ENCODE peak calls at places on chromosomes 2 and 18, in six cellular contexts. R is IMR-90; J is A549; Z is substantia nigra; O is CD4-positive, alpha-beta T cell; P is Peyer's patch. B is an unnamed sample.

GRCh38 chr2:36878429-36878828 is 87.9 kb downstream of the STRN start:
- DNase-seq in Z (no peak), J (no peak), R (no peak), P (no peak), O (no peak), B (no peak)

GRCh38 chr2:236939751-236940229 is 145.9 kb upstream of the COPS8 start:
- DNase-seq in O (no peak), R (no peak), J (no peak), Z (no peak), P (no peak), B (no peak)

GRCh38 chr2:112814278-112814677 is 22.3 kb downstream of the IL1B start:
- DNase-seq in O (no peak), R (peak; percentile 57), J (no peak), P (no peak), Z (no peak), B (no peak)

GRCh38 chr2:132473174-132473883 is 56.7 kb downstream of the GPR39 start:
- DNase-seq in R (no peak), O (no peak), J (no peak), Z (no peak), P (no peak), B (no peak)

GRCh38 chr2:46873632-46874068 is 42.0 kb downstream of the MCFD2 start:
- DNase-seq in O (no peak), R (peak; percentile 98), J (peak; percentile 99), P (peak; percentile 73), Z (no peak), B (peak; percentile 46)

GRCh38 chr2:188819011-188819410 is 155.2 kb upstream of the COL3A1 start:
- DNase-seq in R (no peak), P (no peak), Z (no peak), O (no peak), J (no peak), B (no peak)

GRCh38 chr2:172704072-172704936 is 31.3 kb upstream of the RAPGEF4 start:
- DNase-seq in Z (no peak), J (peak; percentile 38), P (no peak), O (no peak), R (peak; percentile 51), B (no peak)

GRCh38 chr2:32135409-32135808 is 30.3 kb upstream of the SLC30A6 start:
- DNase-seq in J (peak; percentile 94), O (no peak), R (peak; percentile 80), Z (no peak), P (peak; percentile 47), B (no peak)

GRCh38 chr18:43664487-43665008 is 387.3 kb upstream of the SYT4 start:
- DNase-seq in R (no peak), J (no peak), Z (no peak), P (no peak), O (no peak), B (no peak)

GRCh38 chr18:24479371-24479770 is 18.9 kb downstream of the HRH4 start:
- DNase-seq in J (no peak), P (no peak), R (no peak), O (no peak), Z (no peak), B (no peak)

GRCh38 chr2:12221583-12221982 is 475.2 kb downstream of the LPIN1 start:
- DNase-seq in J (no peak), Z (no peak), R (no peak), O (no peak), P (no peak), B (no peak)

GRCh38 chr2:15560404-15560987 is 638 bp downstream of the NBAS start:
- DNase-seq in Z (no peak), P (peak; percentile 50), R (peak; percentile 27), O (no peak), J (peak; percentile 44), B (peak; percentile 56)

GRCh38 chr2:182368996-182369395 is 57.8 kb downstream of the PDE1A start:
- DNase-seq in Z (no peak), P (no peak), J (no peak), R (no peak), O (no peak), B (no peak)

GRCh38 chr2:168639501-168639900 is 162.9 kb upstream of the NOSTRIN start:
- DNase-seq in O (no peak), R (peak; percentile 85), P (peak; percentile 54), Z (no peak), J (no peak), B (no peak)

GRCh38 chr2:231663458-231664290 is 44.7 kb upstream of the PTMA start:
- DNase-seq in O (no peak), Z (no peak), P (peak; percentile 51), J (no peak), R (no peak), B (no peak)

GRCh38 chr2:127226520-127227263 is 6.6 kb upstream of the CYP27C1 start:
- DNase-seq in Z (no peak), J (peak; percentile 88), O (no peak), R (peak; percentile 95), P (peak; percentile 63), B (peak; percentile 83)

GRCh38 chr2:96138146-96139145 is at the start of gene ASTL:
- DNase-seq in J (peak; percentile 31), Z (no peak), R (peak; percentile 32), P (peak; percentile 85), O (peak; percentile 60), B (no peak)

GRCh38 chr2:16635796-16636699 is 29.6 kb downstream of the CYRIA start:
- DNase-seq in P (no peak), O (no peak), Z (peak; percentile 21), R (peak; percentile 71), J (no peak), B (no peak)

GRCh38 chr2:35365859-35366258 is 989.7 kb upstream of the CRIM1 start:
- DNase-seq in J (no peak), R (no peak), P (no peak), O (no peak), Z (no peak), B (no peak)

GRCh38 chr2:27202829-27203228 is 9.0 kb upstream of the ATRAID start:
- DNase-seq in J (no peak), Z (no peak), R (peak; percentile 22), O (no peak), P (no peak), B (no peak)

GRCh38 chr18:69469444-69469919 is 68.8 kb downstream of the DOK6 start:
- DNase-seq in R (no peak), Z (no peak), J (peak; percentile 21), P (no peak), O (peak; percentile 1), B (no peak)

GRCh38 chr2:56539618-56540017 is 355.8 kb downstream of the CCDC85A start:
- DNase-seq in Z (no peak), R (no peak), P (no peak), O (no peak), J (no peak), B (no peak)

GRCh38 chr2:234765315-234765714 is 186.5 kb upstream of the SH3BP4 start:
- DNase-seq in P (no peak), J (no peak), R (no peak), O (no peak), Z (no peak), B (no peak)

GRCh38 chr2:234770715-234771141 is 181.1 kb upstream of the SH3BP4 start:
- DNase-seq in R (no peak), P (no peak), Z (no peak), O (no peak), J (no peak), B (peak; percentile 47)

GRCh38 chr2:234770081-234770506 is 181.7 kb upstream of the SH3BP4 start:
- DNase-seq in R (peak; percentile 72), J (no peak), P (no peak), Z (no peak), O (no peak), B (no peak)

GRCh38 chr2:234771176-234771575 is 180.6 kb upstream of the SH3BP4 start:
- DNase-seq in R (no peak), O (no peak), Z (no peak), P (no peak), J (no peak), B (no peak)

DNA sequence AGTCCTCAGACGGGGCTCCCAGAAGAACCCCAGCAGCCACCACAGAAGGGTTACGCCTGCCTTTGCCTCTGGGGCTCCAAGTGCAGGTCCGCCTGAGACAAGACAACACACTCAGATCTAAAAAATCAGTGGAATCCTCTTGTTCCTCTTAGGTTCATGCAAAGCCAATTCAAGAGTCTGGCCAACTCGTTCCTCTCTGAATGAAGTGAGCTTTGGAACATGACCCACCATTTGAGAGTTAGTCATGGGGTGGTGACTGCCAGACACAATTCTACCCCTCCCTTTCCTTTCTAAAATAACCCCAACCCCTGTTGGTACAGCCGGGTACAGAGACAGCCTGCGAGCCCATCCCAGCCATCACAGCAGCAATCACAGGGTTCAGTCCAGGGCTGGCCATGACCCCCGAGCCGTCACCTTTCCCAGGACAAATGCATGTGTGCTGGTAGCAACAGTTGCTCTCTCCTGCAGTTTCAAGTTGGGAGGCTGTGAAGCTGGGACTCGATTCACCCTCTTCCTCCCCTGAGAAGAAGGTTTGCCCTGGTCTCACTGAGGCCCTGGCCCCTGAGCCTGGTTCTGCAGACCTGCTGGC is 183.1 kb upstream of the SH3BP4 start:
- DNase-seq in Z (no peak), O (no peak), J (no peak), R (peak; percentile 29), P (no peak), B (no peak)
- H3K27ac ChIP-seq in Z (no peak overlapping the region), O (no peak overlapping the region), J (no peak overlapping the region), R (peak overlapping the region; percentile 90), P (no peak overlapping the region), B (no peak overlapping the region)

DNA sequence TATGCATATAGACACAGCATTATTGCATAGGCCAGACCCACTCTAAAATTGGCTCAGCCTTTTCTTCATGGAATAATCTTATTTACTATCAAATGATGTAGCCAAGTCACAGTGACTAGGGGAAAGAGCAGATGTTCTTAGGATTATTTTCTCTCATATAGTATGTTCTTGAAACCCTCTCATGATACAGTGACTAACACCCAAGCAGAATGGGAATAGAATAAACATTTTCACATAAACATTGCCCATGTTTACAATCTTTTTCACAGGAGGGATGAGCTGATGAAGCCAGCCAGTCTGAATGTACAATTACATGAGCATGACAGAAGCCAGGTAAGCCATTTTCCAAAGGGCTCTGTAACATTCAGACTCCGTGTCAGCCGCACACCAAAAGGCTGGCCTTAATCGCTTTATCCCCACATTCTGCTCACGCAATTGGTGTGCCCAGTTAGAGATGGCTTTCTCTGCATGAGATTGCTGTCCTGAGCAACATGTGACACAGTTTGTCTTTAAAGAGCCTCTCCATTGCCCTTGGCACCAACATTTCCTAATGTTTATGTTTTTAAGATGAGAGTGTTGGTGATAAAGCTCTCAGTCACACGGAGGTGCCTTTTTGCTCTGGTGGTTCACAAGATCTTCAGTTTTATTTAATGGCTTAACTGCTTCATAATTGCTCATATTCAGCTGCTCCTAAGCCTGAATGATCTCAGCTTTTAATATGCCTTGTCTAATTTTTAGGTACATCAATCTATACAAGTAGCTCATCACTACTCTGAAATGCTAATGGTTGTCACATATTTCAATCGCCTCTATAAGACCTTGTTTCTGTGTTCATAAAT is 164.9 kb upstream of the ACVR2A start:
- DNase-seq in P (no peak), R (peak; percentile 1), O (no peak), Z (no peak), J (no peak), B (no peak)
- H3K27ac ChIP-seq in P (no peak overlapping the region), R (peak overlapping the region; percentile 71), O (no peak overlapping the region), Z (no peak overlapping the region), J (no peak overlapping the region), B (no peak overlapping the region)

DNA sequence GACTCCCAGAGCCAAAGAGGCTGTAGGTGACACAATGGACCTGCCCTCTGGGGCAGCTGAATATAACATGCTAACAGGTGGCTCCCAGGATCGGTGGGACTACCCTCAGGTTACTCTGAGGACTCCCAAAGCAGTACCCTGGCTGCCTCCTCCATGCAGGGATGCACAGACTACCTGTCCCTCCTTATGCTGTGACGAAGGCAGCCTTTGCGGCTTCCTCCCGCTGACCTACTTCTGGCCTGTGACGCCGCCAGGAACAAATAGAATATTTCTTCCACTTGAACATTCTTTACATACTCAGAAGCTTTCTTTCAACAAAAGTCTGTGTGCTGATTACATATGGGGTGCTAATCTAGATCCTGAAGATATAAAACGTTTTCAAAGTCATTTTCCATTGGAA is 58.7 kb upstream of the STK17B start:
- DNase-seq in P (no peak), Z (no peak), O (peak; percentile 51), R (no peak), J (no peak), B (no peak)
- H3K27ac ChIP-seq in P (peak overlapping the region; percentile 55), Z (no peak overlapping the region), O (peak overlapping the region; percentile 78), R (no peak overlapping the region), J (no peak overlapping the region), B (no peak overlapping the region)

GRCh38 chr2:240252191-240252871 is 111.9 kb upstream of the OTOS start:
- DNase-seq in J (no peak), P (no peak), Z (no peak), O (no peak), R (no peak), B (no peak)
- H3K27ac ChIP-seq in J (peak overlapping the region; percentile 94), P (peak overlapping the region; percentile 67), Z (peak overlapping the region; percentile 97), O (no peak overlapping the region), R (no peak overlapping the region), B (peak overlapping the region; percentile 77)

B was measured in right lobe of liver.